ENCODE peak calls at places on chromosomes 1 and 21, in five cellular contexts. One of them, this sample, is unnamed.

GRCh38 chr1:9129391-9130041 is 614 bp upstream of the GPR157 start:
- DNase-seq in IMR-90: no peak
- DNase-seq in prostate gland: peak; percentile 78
- DNase-seq in AG09309: no peak
- DNase-seq in retinal pigment epithelial cell: no peak
- DNase-seq in this sample: peak; percentile 68

GRCh38 chr1:206687915-206688442 is 3.3 kb downstream of the MAPKAPK2 start:
- DNase-seq in prostate gland: no peak
- DNase-seq in retinal pigment epithelial cell: no peak
- DNase-seq in IMR-90: peak; percentile 67
- DNase-seq in AG09309: no peak
- DNase-seq in this sample: no peak

GRCh38 chr1:175182347-175182746 is 10.2 kb downstream of the KIAA0040 start:
- DNase-seq in retinal pigment epithelial cell: no peak
- DNase-seq in AG09309: no peak
- DNase-seq in IMR-90: no peak
- DNase-seq in prostate gland: no peak
- DNase-seq in this sample: no peak

GRCh38 chr1:43653339-43653738 is 3.4 kb downstream of the KDM4A start:
- DNase-seq in AG09309: no peak
- DNase-seq in retinal pigment epithelial cell: no peak
- DNase-seq in prostate gland: no peak
- DNase-seq in IMR-90: peak; percentile 37
- DNase-seq in this sample: peak; percentile 76

GRCh38 chr21:44421901-44422840 is 33.1 kb upstream of the LRRC3 start:
- DNase-seq in AG09309: no peak
- DNase-seq in prostate gland: no peak
- DNase-seq in IMR-90: no peak
- DNase-seq in retinal pigment epithelial cell: no peak
- DNase-seq in this sample: no peak

GRCh38 chr1:159468321-159468720 is 28.8 kb downstream of the OR10J1 start:
- DNase-seq in AG09309: no peak
- DNase-seq in IMR-90: no peak
- DNase-seq in retinal pigment epithelial cell: no peak
- DNase-seq in prostate gland: no peak
- DNase-seq in this sample: no peak

GRCh38 chr1:203229471-203230178 is at the start of gene CHIT1:
- DNase-seq in IMR-90: peak; percentile 2
- DNase-seq in prostate gland: no peak
- DNase-seq in retinal pigment epithelial cell: no peak
- DNase-seq in AG09309: no peak
- DNase-seq in this sample: no peak

GRCh38 chr1:27594542-27595510 is 9.1 kb downstream of the AHDC1 start:
- DNase-seq in retinal pigment epithelial cell: no peak
- DNase-seq in prostate gland: no peak
- DNase-seq in IMR-90: peak; percentile 57
- DNase-seq in AG09309: no peak
- DNase-seq in this sample: no peak

GRCh38 chr1:4650486-4650885 is 3.9 kb upstream of the AJAP1 start:
- DNase-seq in AG09309: no peak
- DNase-seq in IMR-90: no peak
- DNase-seq in retinal pigment epithelial cell: peak; percentile 24
- DNase-seq in prostate gland: no peak
- DNase-seq in this sample: no peak

GRCh38 chr1:50666849-50667248 is 243.6 kb upstream of the DMRTA2 start:
- DNase-seq in AG09309: no peak
- DNase-seq in prostate gland: no peak
- DNase-seq in IMR-90: no peak
- DNase-seq in retinal pigment epithelial cell: no peak
- DNase-seq in this sample: no peak

GRCh38 chr21:36791150-36791549 is 92.2 kb downstream of the SIM2 start:
- DNase-seq in prostate gland: peak; percentile 48
- DNase-seq in retinal pigment epithelial cell: no peak
- DNase-seq in AG09309: no peak
- DNase-seq in IMR-90: no peak
- DNase-seq in this sample: no peak

GRCh38 chr1:98355656-98356384 is 305.7 kb upstream of the SNX7 start:
- DNase-seq in AG09309: no peak
- DNase-seq in retinal pigment epithelial cell: no peak
- DNase-seq in IMR-90: peak; percentile 28
- DNase-seq in prostate gland: no peak
- DNase-seq in this sample: no peak

GRCh38 chr1:205350626-205351235 is 6.0 kb downstream of the KLHDC8A start:
- DNase-seq in retinal pigment epithelial cell: no peak
- DNase-seq in prostate gland: no peak
- DNase-seq in IMR-90: no peak
- DNase-seq in AG09309: no peak
- DNase-seq in this sample: no peak

GRCh38 chr21:28548291-28548690 is 444.4 kb downstream of the LTN1 start:
- DNase-seq in retinal pigment epithelial cell: no peak
- DNase-seq in prostate gland: no peak
- DNase-seq in IMR-90: peak; percentile 27
- DNase-seq in AG09309: no peak
- DNase-seq in this sample: no peak

GRCh38 chr1:58893257-58893869 is 109.5 kb upstream of the JUN start:
- DNase-seq in retinal pigment epithelial cell: no peak
- DNase-seq in AG09309: no peak
- DNase-seq in prostate gland: no peak
- DNase-seq in IMR-90: no peak
- DNase-seq in this sample: no peak

GRCh38 chr1:165828103-165828558 is 717 bp downstream of the UCK2 start:
- DNase-seq in retinal pigment epithelial cell: no peak
- DNase-seq in AG09309: no peak
- DNase-seq in IMR-90: peak; percentile 30
- DNase-seq in prostate gland: peak; percentile 37
- DNase-seq in this sample: no peak

GRCh38 chr1:38826262-38826661 is 33.3 kb downstream of the RRAGC start:
- DNase-seq in prostate gland: no peak
- DNase-seq in retinal pigment epithelial cell: peak; percentile 16
- DNase-seq in AG09309: no peak
- DNase-seq in IMR-90: no peak
- DNase-seq in this sample: no peak

GRCh38 chr1:171877711-171878110 is 36.4 kb downstream of the DNM3 start:
- DNase-seq in prostate gland: no peak
- DNase-seq in retinal pigment epithelial cell: no peak
- DNase-seq in AG09309: no peak
- DNase-seq in IMR-90: no peak
- DNase-seq in this sample: no peak

GRCh38 chr1:40902634-40902897 is 40.4 kb upstream of the CITED4 start:
- DNase-seq in AG09309: no peak
- DNase-seq in prostate gland: no peak
- DNase-seq in retinal pigment epithelial cell: no peak
- DNase-seq in IMR-90: no peak
- DNase-seq in this sample: no peak

GRCh38 chr1:241105118-241105517 is 251.9 kb downstream of the RGS7 start:
- DNase-seq in IMR-90: no peak
- DNase-seq in AG09309: no peak
- DNase-seq in prostate gland: no peak
- DNase-seq in retinal pigment epithelial cell: no peak
- DNase-seq in this sample: no peak

GRCh38 chr1:186239211-186239610 is 135.8 kb downstream of the TPR start:
- DNase-seq in IMR-90: no peak
- DNase-seq in retinal pigment epithelial cell: no peak
- DNase-seq in AG09309: no peak
- DNase-seq in prostate gland: no peak
- DNase-seq in this sample: no peak

GRCh38 chr1:84691139-84691783 is 1.0 kb upstream of the SSX2IP start:
- DNase-seq in AG09309: no peak
- DNase-seq in prostate gland: no peak
- DNase-seq in IMR-90: no peak
- DNase-seq in retinal pigment epithelial cell: no peak
- DNase-seq in this sample: no peak

GRCh38 chr1:65412256-65412983 is 8.0 kb upstream of the LEPR start:
- DNase-seq in prostate gland: no peak
- DNase-seq in IMR-90: no peak
- DNase-seq in AG09309: no peak
- DNase-seq in retinal pigment epithelial cell: no peak
- DNase-seq in this sample: no peak

GRCh38 chr1:77228836-77229235 is 9.6 kb upstream of the PIGK start:
- DNase-seq in prostate gland: no peak
- DNase-seq in IMR-90: no peak
- DNase-seq in AG09309: no peak
- DNase-seq in retinal pigment epithelial cell: peak; percentile 97
- DNase-seq in this sample: no peak

GRCh38 chr1:82464362-82464931 is 663.7 kb downstream of the ADGRL2 start:
- DNase-seq in AG09309: no peak
- DNase-seq in IMR-90: no peak
- DNase-seq in prostate gland: no peak
- DNase-seq in retinal pigment epithelial cell: peak; percentile 73
- DNase-seq in this sample: no peak

GRCh38 chr21:43740497-43741156 is 21.7 kb downstream of the PDXK start:
- DNase-seq in retinal pigment epithelial cell: no peak
- DNase-seq in IMR-90: no peak
- DNase-seq in AG09309: no peak
- DNase-seq in prostate gland: peak; percentile 77
- DNase-seq in this sample: no peak

GRCh38 chr1:1006305-1007159 is 6.6 kb upstream of the HES4 start:
- DNase-seq in AG09309: no peak
- DNase-seq in IMR-90: no peak
- DNase-seq in retinal pigment epithelial cell: no peak
- DNase-seq in prostate gland: no peak
- DNase-seq in this sample: no peak

GRCh38 chr1:161216945-161217712 is 2.0 kb downstream of the FCER1G start:
- DNase-seq in retinal pigment epithelial cell: no peak
- DNase-seq in IMR-90: peak; percentile 86
- DNase-seq in prostate gland: no peak
- DNase-seq in AG09309: peak; percentile 57
- DNase-seq in this sample: no peak

GRCh38 chr1:63379583-63379982 is 12.2 kb downstream of the ALG6 start:
- DNase-seq in IMR-90: no peak
- DNase-seq in AG09309: no peak
- DNase-seq in prostate gland: no peak
- DNase-seq in retinal pigment epithelial cell: no peak
- DNase-seq in this sample: no peak

GRCh38 chr1:12600880-12601633 is 17.0 kb downstream of the DHRS3 start:
- DNase-seq in prostate gland: no peak
- DNase-seq in IMR-90: no peak
- DNase-seq in AG09309: no peak
- DNase-seq in retinal pigment epithelial cell: no peak
- DNase-seq in this sample: no peak

DNA sequence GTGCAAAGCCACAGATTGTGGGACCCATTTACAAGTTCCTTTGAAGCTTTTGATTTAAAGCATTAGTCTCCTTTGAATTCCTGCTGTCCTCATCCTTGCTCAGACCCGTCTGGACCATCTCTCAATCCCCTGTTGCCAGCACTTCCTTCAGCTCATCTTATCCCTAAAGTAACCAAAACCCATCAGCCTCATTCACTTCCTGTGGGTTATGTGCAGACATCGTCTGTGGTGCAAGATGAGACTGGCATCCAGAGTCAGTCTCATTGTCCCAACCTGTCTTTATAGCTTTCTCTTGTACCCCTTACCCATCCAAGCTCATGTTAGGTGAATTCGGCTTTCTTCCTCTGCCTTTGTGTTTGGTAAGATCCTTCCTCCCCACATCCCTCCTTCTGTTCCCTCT is 29.3 kb downstream of the ATP1A1 start:
- DNase-seq in retinal pigment epithelial cell: no peak
- DNase-seq in AG09309: no peak
- DNase-seq in prostate gland: no peak
- DNase-seq in IMR-90: no peak
- DNase-seq in this sample: no peak
- H3K4me3 ChIP-seq in retinal pigment epithelial cell: no peak overlapping the region
- H3K4me3 ChIP-seq in AG09309: no peak overlapping the region
- H3K4me3 ChIP-seq in prostate gland: no peak overlapping the region
- H3K4me3 ChIP-seq in IMR-90: no peak overlapping the region
- H3K4me3 ChIP-seq in this sample: no peak overlapping the region

GRCh38 chr1:155859881-155860841 is 794 bp downstream of the SYT11 start:
- DNase-seq in IMR-90: peak; percentile 84
- DNase-seq in prostate gland: no peak
- DNase-seq in retinal pigment epithelial cell: peak; percentile 56
- DNase-seq in AG09309: peak; percentile 16
- DNase-seq in this sample: no peak
- H3K4me3 ChIP-seq in IMR-90: peak overlapping the region; percentile 50
- H3K4me3 ChIP-seq in prostate gland: no peak overlapping the region
- H3K4me3 ChIP-seq in retinal pigment epithelial cell: peak overlapping the region; percentile 60
- H3K4me3 ChIP-seq in AG09309: peak overlapping the region; percentile 55
- H3K4me3 ChIP-seq in this sample: peak overlapping the region; percentile 42

GRCh38 chr1:111193712-111194480 is 6.5 kb downstream of the DENND2D start:
- DNase-seq in retinal pigment epithelial cell: no peak
- DNase-seq in AG09309: no peak
- DNase-seq in IMR-90: peak; percentile 5
- DNase-seq in prostate gland: no peak
- DNase-seq in this sample: no peak
- H3K4me3 ChIP-seq in retinal pigment epithelial cell: no peak overlapping the region
- H3K4me3 ChIP-seq in AG09309: no peak overlapping the region
- H3K4me3 ChIP-seq in IMR-90: no peak overlapping the region
- H3K4me3 ChIP-seq in prostate gland: no peak overlapping the region
- H3K4me3 ChIP-seq in this sample: no peak overlapping the region

GRCh38 chr21:46369520-46370235 is 45.7 kb downstream of the PCNT start:
- DNase-seq in retinal pigment epithelial cell: no peak
- DNase-seq in AG09309: no peak
- DNase-seq in IMR-90: no peak
- DNase-seq in prostate gland: no peak
- DNase-seq in this sample: no peak
- H3K4me3 ChIP-seq in retinal pigment epithelial cell: no peak overlapping the region
- H3K4me3 ChIP-seq in AG09309: no peak overlapping the region
- H3K4me3 ChIP-seq in IMR-90: no peak overlapping the region
- H3K4me3 ChIP-seq in prostate gland: no peak overlapping the region
- H3K4me3 ChIP-seq in this sample: no peak overlapping the region

This sample was measured in iPS DF 6.9.